ENCODE peak calls at places on chromosomes 5 and 9, in four cellular contexts. V is IMR-90, A is mesendoderm, K is H1. F is an unnamed sample. For H3K79me1, the result is how much of the 10 kb centered on the place peaks cover.

GRCh38 chr9:116238225-116238624 is 84.6 kb downstream of the PAPPA start:
- DNase-seq in A (no peak), K (no peak), V (peak), F (no peak)

GRCh38 chr9:91847576-91847975 is 102.5 kb downstream of the ROR2 start:
- DNase-seq in V (peak), K (no peak), A (no peak), F (no peak)

GRCh38 chr5:39186289-39186688 is 33.1 kb downstream of the FYB1 start:
- DNase-seq in K (no peak), A (no peak), V (no peak), F (no peak)

GRCh38 chr9:127796225-127796813 is 6.4 kb upstream of the FPGS start:
- DNase-seq in A (no peak), K (no peak), V (peak), F (no peak)

GRCh38 chr5:148912714-148913398 is 86.4 kb downstream of the ADRB2 start:
- DNase-seq in V (peak), K (peak), A (peak), F (peak)

GRCh38 chr9:5013379-5013778 is 28.3 kb downstream of the JAK2 start:
- DNase-seq in K (no peak), A (no peak), V (no peak), F (no peak)

GRCh38 chr5:74173665-74174064 is 466.9 kb downstream of the ENC1 start:
- DNase-seq in K (no peak), A (no peak), V (no peak), F (no peak)

GRCh38 chr5:90542827-90543519 is 13.6 kb upstream of the LYSMD3 start:
- DNase-seq in V (no peak), A (no peak), K (no peak), F (no peak)

GRCh38 chr9:110069326-110070248 is 138.4 kb downstream of the C9orf152 start:
- DNase-seq in K (no peak), V (peak), A (no peak), F (no peak)

DNA sequence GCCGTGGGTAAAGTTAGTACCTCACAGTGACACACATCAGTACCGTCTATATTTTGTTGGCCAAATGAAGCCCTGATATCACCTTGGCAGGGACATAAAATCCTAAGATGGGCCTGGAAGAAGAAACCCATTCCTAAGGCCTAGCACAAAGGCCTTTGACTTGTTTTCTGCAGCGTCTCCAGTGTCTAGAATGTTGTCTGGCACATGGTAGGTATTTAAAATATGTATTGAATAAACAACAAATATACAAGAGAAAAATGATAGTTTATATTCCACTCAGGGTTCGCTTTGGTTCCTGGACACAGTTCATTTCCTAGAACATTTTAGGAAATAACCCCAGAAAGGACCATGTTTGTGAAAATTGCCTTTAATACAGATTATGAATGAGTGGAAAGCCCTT is 45.9 kb downstream of the NMUR2 start:
- DNase-seq in K (no peak), V (no peak), A (no peak), F (no peak)
- H4K5ac ChIP-seq in K (no peak), V (no peak), A (no peak), F (no peak)

GRCh38 chr9:126327016-126327749 is 554 bp downstream of the MVB12B start:
- DNase-seq in V (no peak), K (no peak), A (peak), F (peak)

GRCh38 chr9:126327750-126328120 is 1.1 kb downstream of the MVB12B start:
- DNase-seq in K (no peak), V (no peak), A (peak), F (no peak)

GRCh38 chr9:126325779-126326178 is 850 bp upstream of the MVB12B start:
- DNase-seq in K (no peak), A (peak), V (no peak), F (no peak)

GRCh38 chr9:126328415-126328814 is 1.8 kb downstream of the MVB12B start:
- DNase-seq in A (no peak), V (no peak), K (no peak), F (no peak)

GRCh38 chr9:126326228-126327015 is at the start of gene MVB12B:
- DNase-seq in V (peak), A (peak), K (no peak), F (peak)
- H3K79me1 ChIP-seq in V (under half), A (under half), K (under half), F (under half)

GRCh38 chr5:180487556-180487955 is 6.6 kb upstream of the CNOT6 start:
- DNase-seq in V (no peak), K (no peak), A (no peak), F (no peak)
- H4K5ac ChIP-seq in V (no peak), K (no peak), A (no peak), F (no peak)

DNA sequence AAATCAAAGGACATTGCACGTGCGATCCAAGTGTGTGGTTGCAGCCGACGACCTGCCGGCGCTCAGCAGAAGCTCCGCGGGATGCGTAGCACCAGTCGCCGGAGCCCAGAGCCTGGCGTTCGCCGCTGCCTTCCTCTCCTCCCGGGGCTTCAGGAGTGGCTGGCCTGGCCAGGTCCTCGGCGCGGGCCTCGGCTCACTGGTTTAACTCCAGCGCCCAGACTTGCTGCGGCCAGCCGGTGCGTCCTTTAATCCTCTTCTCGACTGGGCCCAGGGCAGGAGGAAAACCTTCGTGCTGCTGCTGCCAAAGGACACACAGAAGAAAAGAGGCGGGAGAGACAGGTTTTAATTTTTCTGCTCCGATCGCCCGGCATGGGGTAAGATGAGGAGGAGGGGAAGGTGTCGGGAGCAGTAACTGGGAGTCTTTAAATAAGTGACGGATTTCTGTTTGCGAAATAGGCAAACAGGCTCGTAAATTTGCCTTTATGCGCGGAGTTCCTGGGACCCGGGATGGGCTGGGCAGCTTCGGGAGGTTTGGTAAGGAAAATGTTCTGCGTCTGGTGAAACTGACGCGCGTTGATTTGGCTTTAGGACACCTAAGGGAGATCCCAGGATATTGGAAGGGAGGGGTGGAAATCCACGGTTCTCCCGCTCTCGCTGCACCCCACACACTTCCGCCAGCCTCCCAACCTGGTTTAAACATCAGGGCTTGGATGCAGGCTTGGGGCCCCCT is 2.2 kb downstream of the HAND1 start:
- DNase-seq in V (no peak), A (peak), K (no peak), F (peak)
- H3K79me1 ChIP-seq in V (under half), A (under half), K (under half), F (under half)

DNA sequence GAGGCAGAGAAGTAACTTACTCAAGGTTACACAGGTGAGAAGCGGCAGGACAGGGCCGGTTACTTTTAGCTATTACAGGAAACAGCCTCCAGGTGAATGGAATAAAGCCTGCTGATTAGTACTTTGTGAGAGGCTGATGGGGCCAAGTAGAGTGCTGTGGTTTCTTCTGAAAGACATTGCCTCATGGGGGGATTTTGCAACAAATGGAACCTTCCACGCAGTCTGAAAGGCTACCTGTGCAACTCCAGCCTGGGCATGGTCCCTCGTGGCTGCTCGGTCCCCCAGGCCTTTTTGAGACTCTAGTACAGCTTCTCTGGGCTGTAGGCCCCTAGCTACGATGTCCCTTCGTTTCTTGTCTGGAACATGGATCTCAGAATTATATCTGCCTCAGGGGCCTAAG is 2.0 kb downstream of the TMEM268 start:
- DNase-seq in A (peak), V (no peak), K (no peak), F (no peak)
- H4K5ac ChIP-seq in A (no peak), V (no peak), K (no peak), F (no peak)

DNA sequence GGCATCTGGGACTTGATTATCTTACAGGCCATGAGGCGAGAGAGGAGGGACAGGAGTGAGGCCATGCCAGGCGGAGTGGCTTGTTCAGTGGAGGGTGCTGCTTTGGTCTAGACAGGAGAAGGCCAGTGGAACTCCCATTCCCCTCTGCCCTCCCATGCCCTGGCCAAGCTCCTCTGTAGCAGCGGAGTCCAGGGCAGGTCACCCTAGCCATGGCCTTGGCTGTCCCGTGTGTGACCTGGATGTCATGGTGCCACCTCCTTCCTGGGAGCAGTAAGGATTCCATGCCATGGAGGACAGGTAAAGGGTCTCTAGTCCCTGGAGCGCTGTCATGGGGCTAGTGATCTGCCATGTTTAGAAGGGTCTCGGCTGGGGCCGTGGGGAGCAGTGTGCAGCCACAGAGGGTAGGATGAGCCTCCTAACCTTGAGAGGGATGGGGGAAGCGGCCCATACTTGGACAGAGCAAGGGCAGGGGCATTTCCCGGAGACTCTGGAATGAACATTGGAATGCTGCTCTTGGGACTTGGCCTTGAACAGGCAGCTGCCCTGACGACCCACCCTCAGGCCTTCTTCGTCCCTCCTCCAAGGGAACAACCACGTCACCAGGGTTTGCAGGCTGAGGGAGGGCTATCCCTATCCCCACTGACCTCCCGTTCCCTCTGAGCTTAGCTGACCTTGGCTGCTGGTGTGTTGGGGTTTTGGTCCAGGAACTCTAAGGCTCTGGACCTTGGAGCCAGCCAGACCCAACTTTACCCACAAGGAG is 100.4 kb downstream of the DAB2IP start:
- DNase-seq in V (no peak), A (no peak), K (no peak), F (no peak)
- H3K79me1 ChIP-seq in V (under half), A (half or more), K (under half), F (under half)

DNA sequence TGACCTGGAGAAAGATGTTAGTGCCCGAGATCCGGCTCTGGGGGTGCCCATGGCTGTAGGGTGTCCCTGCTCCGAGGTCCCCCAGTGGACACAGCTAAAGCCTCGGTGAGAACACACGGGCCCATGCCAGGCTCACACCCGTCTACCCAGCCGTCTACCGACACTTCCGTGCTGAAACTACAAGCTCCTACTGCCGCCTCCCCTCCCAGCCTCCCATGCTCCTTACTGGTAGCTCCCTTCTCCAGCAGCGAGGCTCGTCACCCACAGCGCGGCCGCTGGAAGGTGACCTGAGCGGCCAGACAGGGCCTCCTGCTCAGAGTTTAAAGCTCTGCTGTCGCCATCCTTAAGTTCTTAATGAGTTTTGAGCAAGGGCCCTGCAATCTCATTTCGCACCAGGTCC is 33.2 kb upstream of the CLPTM1L start:
- DNase-seq in K (no peak), A (no peak), V (no peak), F (no peak)
- H4K5ac ChIP-seq in K (no peak), A (no peak), V (no peak), F (no peak)

GRCh38 chr5:6603643-6604042 is 29.2 kb downstream of the NSUN2 start:
- DNase-seq in A (no peak), V (no peak), K (no peak), F (no peak)
- H3K79me1 ChIP-seq in A (under half), V (under half), K (under half), F (under half)

DNA sequence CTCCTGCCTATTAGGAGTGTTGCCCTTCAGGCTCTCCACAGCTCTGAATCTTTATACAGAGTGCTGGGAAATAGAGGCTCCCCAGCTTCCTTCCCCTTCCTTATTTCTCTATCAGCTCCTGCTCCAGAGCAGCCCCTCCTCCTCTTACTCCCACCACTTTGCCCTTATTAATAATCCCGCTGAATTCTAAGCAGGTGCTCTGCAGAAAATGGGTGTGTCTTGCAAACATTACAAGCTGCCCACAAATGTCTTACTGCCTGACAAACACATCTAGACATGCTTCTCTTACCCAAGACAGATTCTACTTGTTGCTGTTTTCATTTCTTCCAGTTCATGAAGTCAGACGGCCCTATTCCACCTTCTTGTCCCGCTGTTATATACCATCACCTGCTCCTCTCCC is 6.4 kb downstream of the PHF24 start:
- DNase-seq in A (no peak), V (no peak), K (no peak), F (no peak)
- H4K5ac ChIP-seq in A (no peak), V (no peak), K (no peak), F (no peak)